ENCODE peak calls at places on chromosome 21, in nine cellular contexts. One of them, this sample, is unnamed.
A peak's percentile ranks its signal among the peaks of the same experiment; 100 is the strongest.

GRCh38 chr21:17089121-17089520 is 423.7 kb upstream of the CXADR start:
- DNase-seq in ovary: no peak
- DNase-seq in mammary epithelial cell: no peak
- DNase-seq in AG10803: no peak
- DNase-seq in glutamatergic neuron: no peak
- DNase-seq in tibial artery: no peak
- DNase-seq in OCI-LY7: no peak
- DNase-seq in psoas muscle: no peak
- DNase-seq in CD4-positive, alpha-beta T cell: no peak
- DNase-seq in this sample: no peak

GRCh38 chr21:16912075-16912474 is 600.8 kb upstream of the CXADR start:
- DNase-seq in ovary: no peak
- DNase-seq in mammary epithelial cell: no peak
- DNase-seq in AG10803: peak; percentile 43
- DNase-seq in glutamatergic neuron: no peak
- DNase-seq in tibial artery: no peak
- DNase-seq in OCI-LY7: no peak
- DNase-seq in psoas muscle: no peak
- DNase-seq in CD4-positive, alpha-beta T cell: no peak
- DNase-seq in this sample: peak; percentile 12

GRCh38 chr21:16942703-16943102 is 570.1 kb upstream of the CXADR start:
- DNase-seq in ovary: no peak
- DNase-seq in mammary epithelial cell: peak; percentile 8
- DNase-seq in AG10803: no peak
- DNase-seq in glutamatergic neuron: no peak
- DNase-seq in tibial artery: no peak
- DNase-seq in OCI-LY7: no peak
- DNase-seq in psoas muscle: no peak
- DNase-seq in CD4-positive, alpha-beta T cell: no peak
- DNase-seq in this sample: no peak

GRCh38 chr21:41961282-41961701 is 7.5 kb upstream of the C2CD2 start:
- DNase-seq in ovary: no peak
- DNase-seq in mammary epithelial cell: no peak
- DNase-seq in AG10803: no peak
- DNase-seq in glutamatergic neuron: no peak
- DNase-seq in tibial artery: no peak
- DNase-seq in OCI-LY7: no peak
- DNase-seq in psoas muscle: no peak
- DNase-seq in CD4-positive, alpha-beta T cell: no peak
- DNase-seq in this sample: no peak

GRCh38 chr21:31342328-31342727 is 1.7 kb downstream of the TIAM1 start:
- DNase-seq in ovary: no peak
- DNase-seq in mammary epithelial cell: no peak
- DNase-seq in AG10803: no peak
- DNase-seq in glutamatergic neuron: no peak
- DNase-seq in tibial artery: no peak
- DNase-seq in OCI-LY7: peak; percentile 6
- DNase-seq in psoas muscle: no peak
- DNase-seq in CD4-positive, alpha-beta T cell: no peak
- DNase-seq in this sample: no peak

GRCh38 chr21:9839011-9839661 is 682.2 kb upstream of the TPTE start:
- DNase-seq in ovary: no peak
- DNase-seq in mammary epithelial cell: no peak
- DNase-seq in AG10803: no peak
- DNase-seq in glutamatergic neuron: no peak
- DNase-seq in tibial artery: peak; percentile 73
- DNase-seq in OCI-LY7: no peak
- DNase-seq in psoas muscle: peak; percentile 20
- DNase-seq in CD4-positive, alpha-beta T cell: no peak
- DNase-seq in this sample: no peak

GRCh38 chr21:43585924-43586411 is 73.3 kb downstream of the HSF2BP start:
- DNase-seq in ovary: peak; percentile 72
- DNase-seq in mammary epithelial cell: peak; percentile 100
- DNase-seq in AG10803: peak; percentile 99
- DNase-seq in glutamatergic neuron: no peak
- DNase-seq in tibial artery: peak; percentile 86
- DNase-seq in OCI-LY7: no peak
- DNase-seq in psoas muscle: no peak
- DNase-seq in CD4-positive, alpha-beta T cell: no peak
- DNase-seq in this sample: peak; percentile 97

GRCh38 chr21:17668479-17668878 is 55.8 kb upstream of the BTG3 start:
- DNase-seq in ovary: no peak
- DNase-seq in mammary epithelial cell: no peak
- DNase-seq in AG10803: no peak
- DNase-seq in glutamatergic neuron: no peak
- DNase-seq in tibial artery: no peak
- DNase-seq in OCI-LY7: no peak
- DNase-seq in psoas muscle: no peak
- DNase-seq in CD4-positive, alpha-beta T cell: no peak
- DNase-seq in this sample: no peak

GRCh38 chr21:33230518-33231324 is 983 bp downstream of the IFNAR2 start:
- DNase-seq in ovary: peak; percentile 37
- DNase-seq in mammary epithelial cell: peak; percentile 83
- DNase-seq in AG10803: peak; percentile 61
- DNase-seq in glutamatergic neuron: peak; percentile 71
- DNase-seq in tibial artery: peak; percentile 75
- DNase-seq in OCI-LY7: peak; percentile 83
- DNase-seq in psoas muscle: peak; percentile 58
- DNase-seq in CD4-positive, alpha-beta T cell: peak; percentile 24
- DNase-seq in this sample: peak; percentile 62

GRCh38 chr21:15741510-15741909 is 11.7 kb downstream of the USP25 start:
- DNase-seq in ovary: no peak
- DNase-seq in mammary epithelial cell: peak; percentile 43
- DNase-seq in AG10803: peak; percentile 40
- DNase-seq in glutamatergic neuron: no peak
- DNase-seq in tibial artery: no peak
- DNase-seq in OCI-LY7: no peak
- DNase-seq in psoas muscle: no peak
- DNase-seq in CD4-positive, alpha-beta T cell: no peak
- DNase-seq in this sample: peak; percentile 13

GRCh38 chr21:29030909-29031308 is 6.4 kb downstream of the USP16 start:
- DNase-seq in ovary: no peak
- DNase-seq in mammary epithelial cell: no peak
- DNase-seq in AG10803: no peak
- DNase-seq in glutamatergic neuron: no peak
- DNase-seq in tibial artery: no peak
- DNase-seq in OCI-LY7: no peak
- DNase-seq in psoas muscle: no peak
- DNase-seq in CD4-positive, alpha-beta T cell: no peak
- DNase-seq in this sample: no peak

GRCh38 chr21:38869196-38869595 is 63.5 kb downstream of the ETS2 start:
- DNase-seq in ovary: no peak
- DNase-seq in mammary epithelial cell: no peak
- DNase-seq in AG10803: no peak
- DNase-seq in glutamatergic neuron: no peak
- DNase-seq in tibial artery: no peak
- DNase-seq in OCI-LY7: no peak
- DNase-seq in psoas muscle: no peak
- DNase-seq in CD4-positive, alpha-beta T cell: no peak
- DNase-seq in this sample: no peak

GRCh38 chr21:38787461-38788274 is 18.1 kb upstream of the ETS2 start:
- DNase-seq in ovary: no peak
- DNase-seq in mammary epithelial cell: peak; percentile 99
- DNase-seq in AG10803: peak; percentile 31
- DNase-seq in glutamatergic neuron: peak; percentile 53
- DNase-seq in tibial artery: no peak
- DNase-seq in OCI-LY7: no peak
- DNase-seq in psoas muscle: no peak
- DNase-seq in CD4-positive, alpha-beta T cell: no peak
- DNase-seq in this sample: peak; percentile 78

GRCh38 chr21:43658769-43659135 is 536 bp downstream of the HSF2BP start:
- DNase-seq in ovary: peak; percentile 32
- DNase-seq in mammary epithelial cell: no peak
- DNase-seq in AG10803: no peak
- DNase-seq in glutamatergic neuron: no peak
- DNase-seq in tibial artery: no peak
- DNase-seq in OCI-LY7: no peak
- DNase-seq in psoas muscle: no peak
- DNase-seq in CD4-positive, alpha-beta T cell: no peak
- DNase-seq in this sample: no peak

GRCh38 chr21:30818837-30819236 is 5.8 kb upstream of the KRTAP8-1 start:
- DNase-seq in ovary: no peak
- DNase-seq in mammary epithelial cell: no peak
- DNase-seq in AG10803: no peak
- DNase-seq in glutamatergic neuron: no peak
- DNase-seq in tibial artery: no peak
- DNase-seq in OCI-LY7: no peak
- DNase-seq in psoas muscle: no peak
- DNase-seq in CD4-positive, alpha-beta T cell: no peak
- DNase-seq in this sample: no peak

GRCh38 chr21:39668369-39668768 is 55.6 kb downstream of the B3GALT5 start:
- DNase-seq in ovary: no peak
- DNase-seq in mammary epithelial cell: no peak
- DNase-seq in AG10803: no peak
- DNase-seq in glutamatergic neuron: no peak
- DNase-seq in tibial artery: no peak
- DNase-seq in OCI-LY7: no peak
- DNase-seq in psoas muscle: no peak
- DNase-seq in CD4-positive, alpha-beta T cell: no peak
- DNase-seq in this sample: no peak

GRCh38 chr21:43306911-43307676 is 119.8 kb downstream of the SIK1 start:
- DNase-seq in ovary: no peak
- DNase-seq in mammary epithelial cell: peak; percentile 92
- DNase-seq in AG10803: peak; percentile 18
- DNase-seq in glutamatergic neuron: peak; percentile 9
- DNase-seq in tibial artery: peak; percentile 54
- DNase-seq in OCI-LY7: no peak
- DNase-seq in psoas muscle: peak; percentile 66
- DNase-seq in CD4-positive, alpha-beta T cell: no peak
- DNase-seq in this sample: peak; percentile 56

GRCh38 chr21:42521805-42522204 is 8.2 kb downstream of the SLC37A1 start:
- DNase-seq in ovary: no peak
- DNase-seq in mammary epithelial cell: no peak
- DNase-seq in AG10803: no peak
- DNase-seq in glutamatergic neuron: no peak
- DNase-seq in tibial artery: no peak
- DNase-seq in OCI-LY7: no peak
- DNase-seq in psoas muscle: no peak
- DNase-seq in CD4-positive, alpha-beta T cell: no peak
- DNase-seq in this sample: no peak

GRCh38 chr21:42463861-42464515 is 32.0 kb downstream of the RSPH1 start:
- DNase-seq in ovary: no peak
- DNase-seq in mammary epithelial cell: peak; percentile 53
- DNase-seq in AG10803: peak; percentile 60
- DNase-seq in glutamatergic neuron: no peak
- DNase-seq in tibial artery: peak; percentile 59
- DNase-seq in OCI-LY7: peak; percentile 92
- DNase-seq in psoas muscle: no peak
- DNase-seq in CD4-positive, alpha-beta T cell: peak; percentile 53
- DNase-seq in this sample: no peak

GRCh38 chr21:32921632-32922230 is 104.0 kb upstream of the OLIG2 start:
- DNase-seq in ovary: no peak
- DNase-seq in mammary epithelial cell: no peak
- DNase-seq in AG10803: no peak
- DNase-seq in glutamatergic neuron: peak; percentile 50
- DNase-seq in tibial artery: no peak
- DNase-seq in OCI-LY7: peak; percentile 40
- DNase-seq in psoas muscle: peak; percentile 16
- DNase-seq in CD4-positive, alpha-beta T cell: peak; percentile 9
- DNase-seq in this sample: no peak

GRCh38 chr21:25907573-25908275 is 173.0 kb downstream of the GABPA start:
- DNase-seq in ovary: no peak
- DNase-seq in mammary epithelial cell: no peak
- DNase-seq in AG10803: no peak
- DNase-seq in glutamatergic neuron: no peak
- DNase-seq in tibial artery: no peak
- DNase-seq in OCI-LY7: no peak
- DNase-seq in psoas muscle: no peak
- DNase-seq in CD4-positive, alpha-beta T cell: no peak
- DNase-seq in this sample: no peak

GRCh38 chr21:46190491-46191131 is 6.4 kb upstream of the SPATC1L start:
- DNase-seq in ovary: no peak
- DNase-seq in mammary epithelial cell: no peak
- DNase-seq in AG10803: no peak
- DNase-seq in glutamatergic neuron: no peak
- DNase-seq in tibial artery: no peak
- DNase-seq in OCI-LY7: no peak
- DNase-seq in psoas muscle: no peak
- DNase-seq in CD4-positive, alpha-beta T cell: no peak
- DNase-seq in this sample: no peak

GRCh38 chr21:35993875-35994490 is 66.3 kb downstream of the SETD4 start:
- DNase-seq in ovary: no peak
- DNase-seq in mammary epithelial cell: no peak
- DNase-seq in AG10803: no peak
- DNase-seq in glutamatergic neuron: no peak
- DNase-seq in tibial artery: no peak
- DNase-seq in OCI-LY7: no peak
- DNase-seq in psoas muscle: no peak
- DNase-seq in CD4-positive, alpha-beta T cell: no peak
- DNase-seq in this sample: no peak
- TF ChIP-seq CTCF in ovary: no peak
- TF ChIP-seq CTCF in mammary epithelial cell: no peak
- TF ChIP-seq CTCF in AG10803: no peak
- TF ChIP-seq CTCF in glutamatergic neuron: no peak
- TF ChIP-seq CTCF in tibial artery: no peak
- TF ChIP-seq CTCF in OCI-LY7: no peak
- TF ChIP-seq CTCF in psoas muscle: no peak
- TF ChIP-seq CTCF in CD4-positive, alpha-beta T cell: no peak
- TF ChIP-seq CTCF in this sample: no peak

GRCh38 chr21:45003331-45004058 is 63.7 kb downstream of the SLX9 start:
- DNase-seq in ovary: no peak
- DNase-seq in mammary epithelial cell: peak; percentile 23
- DNase-seq in AG10803: peak; percentile 31
- DNase-seq in glutamatergic neuron: peak; percentile 6
- DNase-seq in tibial artery: peak; percentile 70
- DNase-seq in OCI-LY7: no peak
- DNase-seq in psoas muscle: peak; percentile 13
- DNase-seq in CD4-positive, alpha-beta T cell: no peak
- DNase-seq in this sample: no peak
- TF ChIP-seq CTCF in ovary: no peak
- TF ChIP-seq CTCF in mammary epithelial cell: no peak
- TF ChIP-seq CTCF in AG10803: no peak
- TF ChIP-seq CTCF in glutamatergic neuron: no peak
- TF ChIP-seq CTCF in tibial artery: peak; percentile 41
- TF ChIP-seq CTCF in OCI-LY7: no peak
- TF ChIP-seq CTCF in psoas muscle: no peak
- TF ChIP-seq CTCF in CD4-positive, alpha-beta T cell: no peak
- TF ChIP-seq CTCF in this sample: no peak

DNA sequence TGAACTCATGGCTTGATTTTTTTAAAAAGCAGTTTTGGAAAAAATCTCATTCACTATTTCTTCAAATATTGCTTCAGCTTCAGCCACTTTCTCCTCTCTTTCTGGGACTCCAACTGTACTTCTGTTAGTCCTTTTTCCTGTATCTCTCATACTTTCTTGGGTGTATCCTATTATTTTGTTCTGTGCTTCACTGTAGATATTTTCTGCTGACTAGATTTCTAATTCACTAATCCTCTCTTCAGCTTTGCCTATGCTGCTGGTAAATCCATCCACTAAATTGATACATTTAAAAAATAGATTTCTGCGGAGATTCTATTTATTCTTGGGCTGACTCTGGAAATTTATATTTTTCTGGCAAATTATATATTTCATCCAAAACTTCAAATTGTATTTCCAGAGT is 4.9 kb upstream of the KCNE2 start:
- DNase-seq in ovary: no peak
- DNase-seq in mammary epithelial cell: no peak
- DNase-seq in AG10803: no peak
- DNase-seq in glutamatergic neuron: no peak
- DNase-seq in tibial artery: no peak
- DNase-seq in OCI-LY7: no peak
- DNase-seq in psoas muscle: no peak
- DNase-seq in CD4-positive, alpha-beta T cell: no peak
- DNase-seq in this sample: no peak
- TF ChIP-seq CTCF in ovary: no peak
- TF ChIP-seq CTCF in mammary epithelial cell: no peak
- TF ChIP-seq CTCF in AG10803: no peak
- TF ChIP-seq CTCF in glutamatergic neuron: no peak
- TF ChIP-seq CTCF in tibial artery: no peak
- TF ChIP-seq CTCF in OCI-LY7: no peak
- TF ChIP-seq CTCF in psoas muscle: no peak
- TF ChIP-seq CTCF in CD4-positive, alpha-beta T cell: no peak
- TF ChIP-seq CTCF in this sample: no peak

GRCh38 chr21:34962586-34963222 is 86.4 kb downstream of the RUNX1 start:
- DNase-seq in ovary: no peak
- DNase-seq in mammary epithelial cell: no peak
- DNase-seq in AG10803: no peak
- DNase-seq in glutamatergic neuron: no peak
- DNase-seq in tibial artery: no peak
- DNase-seq in OCI-LY7: no peak
- DNase-seq in psoas muscle: no peak
- DNase-seq in CD4-positive, alpha-beta T cell: no peak
- DNase-seq in this sample: no peak
- TF ChIP-seq CTCF in ovary: no peak
- TF ChIP-seq CTCF in mammary epithelial cell: no peak
- TF ChIP-seq CTCF in AG10803: no peak
- TF ChIP-seq CTCF in glutamatergic neuron: no peak
- TF ChIP-seq CTCF in tibial artery: no peak
- TF ChIP-seq CTCF in OCI-LY7: no peak
- TF ChIP-seq CTCF in psoas muscle: no peak
- TF ChIP-seq CTCF in CD4-positive, alpha-beta T cell: no peak
- TF ChIP-seq CTCF in this sample: no peak